ENCODE peak calls at places on chromosomes 3 and 15, in nine cellular contexts. One of them, this sample, is unnamed.

GRCh38 chr3:184672335-184672734 is 39.5 kb downstream of the MAGEF1 start:
- DNase-seq in fibroblast of mammary gland: no peak
- DNase-seq in activated CD4-positive, alpha-beta T cell treated with anti-CD3 and anti-CD28 coated beads, Interleukin-2, amount 50 U/mL, for 1 hour: no peak
- DNase-seq in amygdala: no peak
- DNase-seq in H54: no peak
- DNase-seq in activated naive CD4-positive, alpha-beta T cell: no peak
- DNase-seq in globus pallidus: no peak
- DNase-seq in NAMALWA: no peak
- DNase-seq in CD8-positive, alpha-beta T cell: no peak
- DNase-seq in this sample: no peak

GRCh38 chr3:129341331-129342141 is 62.9 kb downstream of the HMCES start:
- DNase-seq in fibroblast of mammary gland: no peak
- DNase-seq in activated CD4-positive, alpha-beta T cell treated with anti-CD3 and anti-CD28 coated beads, Interleukin-2, amount 50 U/mL, for 1 hour: no peak
- DNase-seq in amygdala: no peak
- DNase-seq in H54: no peak
- DNase-seq in activated naive CD4-positive, alpha-beta T cell: no peak
- DNase-seq in globus pallidus: no peak
- DNase-seq in NAMALWA: no peak
- DNase-seq in CD8-positive, alpha-beta T cell: no peak
- DNase-seq in this sample: no peak

GRCh38 chr3:171950373-171950772 is 89.0 kb upstream of the FNDC3B start:
- DNase-seq in fibroblast of mammary gland: peak
- DNase-seq in activated CD4-positive, alpha-beta T cell treated with anti-CD3 and anti-CD28 coated beads, Interleukin-2, amount 50 U/mL, for 1 hour: no peak
- DNase-seq in amygdala: no peak
- DNase-seq in H54: peak
- DNase-seq in activated naive CD4-positive, alpha-beta T cell: no peak
- DNase-seq in globus pallidus: no peak
- DNase-seq in NAMALWA: no peak
- DNase-seq in CD8-positive, alpha-beta T cell: no peak
- DNase-seq in this sample: peak

GRCh38 chr15:36879568-36880225 is 220.7 kb downstream of the MEIS2 start:
- DNase-seq in fibroblast of mammary gland: no peak
- DNase-seq in activated CD4-positive, alpha-beta T cell treated with anti-CD3 and anti-CD28 coated beads, Interleukin-2, amount 50 U/mL, for 1 hour: no peak
- DNase-seq in amygdala: no peak
- DNase-seq in H54: no peak
- DNase-seq in activated naive CD4-positive, alpha-beta T cell: no peak
- DNase-seq in globus pallidus: no peak
- DNase-seq in NAMALWA: no peak
- DNase-seq in CD8-positive, alpha-beta T cell: no peak
- DNase-seq in this sample: no peak

GRCh38 chr3:52531636-52532516 is 1.8 kb downstream of the NT5DC2 start:
- DNase-seq in fibroblast of mammary gland: no peak
- DNase-seq in activated CD4-positive, alpha-beta T cell treated with anti-CD3 and anti-CD28 coated beads, Interleukin-2, amount 50 U/mL, for 1 hour: no peak
- DNase-seq in amygdala: no peak
- DNase-seq in H54: peak
- DNase-seq in activated naive CD4-positive, alpha-beta T cell: no peak
- DNase-seq in globus pallidus: no peak
- DNase-seq in NAMALWA: no peak
- DNase-seq in CD8-positive, alpha-beta T cell: no peak
- DNase-seq in this sample: no peak

GRCh38 chr3:5565026-5565425 is 377.5 kb downstream of the EDEM1 start:
- DNase-seq in fibroblast of mammary gland: no peak
- DNase-seq in activated CD4-positive, alpha-beta T cell treated with anti-CD3 and anti-CD28 coated beads, Interleukin-2, amount 50 U/mL, for 1 hour: no peak
- DNase-seq in amygdala: no peak
- DNase-seq in H54: no peak
- DNase-seq in activated naive CD4-positive, alpha-beta T cell: no peak
- DNase-seq in globus pallidus: no peak
- DNase-seq in NAMALWA: peak
- DNase-seq in CD8-positive, alpha-beta T cell: no peak
- DNase-seq in this sample: no peak

GRCh38 chr3:194009019-194009418 is 126.9 kb upstream of the HES1 start:
- DNase-seq in fibroblast of mammary gland: no peak
- DNase-seq in activated CD4-positive, alpha-beta T cell treated with anti-CD3 and anti-CD28 coated beads, Interleukin-2, amount 50 U/mL, for 1 hour: no peak
- DNase-seq in amygdala: no peak
- DNase-seq in H54: no peak
- DNase-seq in activated naive CD4-positive, alpha-beta T cell: no peak
- DNase-seq in globus pallidus: no peak
- DNase-seq in NAMALWA: no peak
- DNase-seq in CD8-positive, alpha-beta T cell: no peak
- DNase-seq in this sample: no peak

GRCh38 chr3:154105218-154105975 is 15.8 kb upstream of the ARHGEF26 start:
- DNase-seq in fibroblast of mammary gland: no peak
- DNase-seq in activated CD4-positive, alpha-beta T cell treated with anti-CD3 and anti-CD28 coated beads, Interleukin-2, amount 50 U/mL, for 1 hour: no peak
- DNase-seq in amygdala: no peak
- DNase-seq in H54: no peak
- DNase-seq in activated naive CD4-positive, alpha-beta T cell: no peak
- DNase-seq in globus pallidus: no peak
- DNase-seq in NAMALWA: no peak
- DNase-seq in CD8-positive, alpha-beta T cell: no peak
- DNase-seq in this sample: no peak

GRCh38 chr3:8573342-8573926 is 71.2 kb downstream of the SSUH2 start:
- DNase-seq in fibroblast of mammary gland: peak
- DNase-seq in activated CD4-positive, alpha-beta T cell treated with anti-CD3 and anti-CD28 coated beads, Interleukin-2, amount 50 U/mL, for 1 hour: no peak
- DNase-seq in amygdala: no peak
- DNase-seq in H54: no peak
- DNase-seq in activated naive CD4-positive, alpha-beta T cell: no peak
- DNase-seq in globus pallidus: no peak
- DNase-seq in NAMALWA: no peak
- DNase-seq in CD8-positive, alpha-beta T cell: no peak
- DNase-seq in this sample: no peak

GRCh38 chr3:99505646-99506269 is 132.6 kb upstream of the COL8A1 start:
- DNase-seq in fibroblast of mammary gland: peak
- DNase-seq in activated CD4-positive, alpha-beta T cell treated with anti-CD3 and anti-CD28 coated beads, Interleukin-2, amount 50 U/mL, for 1 hour: no peak
- DNase-seq in amygdala: no peak
- DNase-seq in H54: peak
- DNase-seq in activated naive CD4-positive, alpha-beta T cell: no peak
- DNase-seq in globus pallidus: no peak
- DNase-seq in NAMALWA: no peak
- DNase-seq in CD8-positive, alpha-beta T cell: no peak
- DNase-seq in this sample: no peak

GRCh38 chr3:161349529-161350278 is 21.6 kb downstream of the SPTSSB start:
- DNase-seq in fibroblast of mammary gland: peak
- DNase-seq in activated CD4-positive, alpha-beta T cell treated with anti-CD3 and anti-CD28 coated beads, Interleukin-2, amount 50 U/mL, for 1 hour: no peak
- DNase-seq in amygdala: no peak
- DNase-seq in H54: no peak
- DNase-seq in activated naive CD4-positive, alpha-beta T cell: no peak
- DNase-seq in globus pallidus: no peak
- DNase-seq in NAMALWA: no peak
- DNase-seq in CD8-positive, alpha-beta T cell: peak
- DNase-seq in this sample: peak

GRCh38 chr3:165254812-165255211 is 58.6 kb upstream of the SLITRK3 start:
- DNase-seq in fibroblast of mammary gland: peak
- DNase-seq in activated CD4-positive, alpha-beta T cell treated with anti-CD3 and anti-CD28 coated beads, Interleukin-2, amount 50 U/mL, for 1 hour: no peak
- DNase-seq in amygdala: no peak
- DNase-seq in H54: peak
- DNase-seq in activated naive CD4-positive, alpha-beta T cell: no peak
- DNase-seq in globus pallidus: peak
- DNase-seq in NAMALWA: peak
- DNase-seq in CD8-positive, alpha-beta T cell: no peak
- DNase-seq in this sample: peak

GRCh38 chr3:196341142-196341541 is 3.0 kb upstream of the TM4SF19 start:
- DNase-seq in fibroblast of mammary gland: peak
- DNase-seq in activated CD4-positive, alpha-beta T cell treated with anti-CD3 and anti-CD28 coated beads, Interleukin-2, amount 50 U/mL, for 1 hour: no peak
- DNase-seq in amygdala: no peak
- DNase-seq in H54: peak
- DNase-seq in activated naive CD4-positive, alpha-beta T cell: no peak
- DNase-seq in globus pallidus: no peak
- DNase-seq in NAMALWA: no peak
- DNase-seq in CD8-positive, alpha-beta T cell: no peak
- DNase-seq in this sample: peak

GRCh38 chr15:70241561-70242320 is 144.0 kb upstream of the TLE3 start:
- DNase-seq in fibroblast of mammary gland: no peak
- DNase-seq in activated CD4-positive, alpha-beta T cell treated with anti-CD3 and anti-CD28 coated beads, Interleukin-2, amount 50 U/mL, for 1 hour: no peak
- DNase-seq in amygdala: no peak
- DNase-seq in H54: no peak
- DNase-seq in activated naive CD4-positive, alpha-beta T cell: no peak
- DNase-seq in globus pallidus: no peak
- DNase-seq in NAMALWA: no peak
- DNase-seq in CD8-positive, alpha-beta T cell: no peak
- DNase-seq in this sample: peak

GRCh38 chr3:110180733-110181132 is 843.4 kb upstream of the DPPA4 start:
- DNase-seq in fibroblast of mammary gland: peak
- DNase-seq in activated CD4-positive, alpha-beta T cell treated with anti-CD3 and anti-CD28 coated beads, Interleukin-2, amount 50 U/mL, for 1 hour: no peak
- DNase-seq in amygdala: no peak
- DNase-seq in H54: no peak
- DNase-seq in activated naive CD4-positive, alpha-beta T cell: no peak
- DNase-seq in globus pallidus: peak
- DNase-seq in NAMALWA: no peak
- DNase-seq in CD8-positive, alpha-beta T cell: no peak
- DNase-seq in this sample: no peak

GRCh38 chr15:74133071-74133702 is 2.8 kb downstream of the ISLR2 start:
- DNase-seq in fibroblast of mammary gland: no peak
- DNase-seq in activated CD4-positive, alpha-beta T cell treated with anti-CD3 and anti-CD28 coated beads, Interleukin-2, amount 50 U/mL, for 1 hour: no peak
- DNase-seq in amygdala: no peak
- DNase-seq in H54: no peak
- DNase-seq in activated naive CD4-positive, alpha-beta T cell: no peak
- DNase-seq in globus pallidus: no peak
- DNase-seq in NAMALWA: no peak
- DNase-seq in CD8-positive, alpha-beta T cell: no peak
- DNase-seq in this sample: no peak

GRCh38 chr15:82750831-82751181 is 41.1 kb upstream of the AP3B2 start:
- DNase-seq in fibroblast of mammary gland: peak
- DNase-seq in activated CD4-positive, alpha-beta T cell treated with anti-CD3 and anti-CD28 coated beads, Interleukin-2, amount 50 U/mL, for 1 hour: peak
- DNase-seq in amygdala: no peak
- DNase-seq in H54: no peak
- DNase-seq in activated naive CD4-positive, alpha-beta T cell: no peak
- DNase-seq in globus pallidus: no peak
- DNase-seq in NAMALWA: peak
- DNase-seq in CD8-positive, alpha-beta T cell: no peak
- DNase-seq in this sample: no peak

GRCh38 chr15:58212909-58213526 is 74.8 kb downstream of the AQP9 start:
- DNase-seq in fibroblast of mammary gland: peak
- DNase-seq in activated CD4-positive, alpha-beta T cell treated with anti-CD3 and anti-CD28 coated beads, Interleukin-2, amount 50 U/mL, for 1 hour: no peak
- DNase-seq in amygdala: no peak
- DNase-seq in H54: no peak
- DNase-seq in activated naive CD4-positive, alpha-beta T cell: no peak
- DNase-seq in globus pallidus: peak
- DNase-seq in NAMALWA: peak
- DNase-seq in CD8-positive, alpha-beta T cell: no peak
- DNase-seq in this sample: no peak

GRCh38 chr3:194158942-194159439 is 23.0 kb downstream of the HES1 start:
- DNase-seq in fibroblast of mammary gland: no peak
- DNase-seq in activated CD4-positive, alpha-beta T cell treated with anti-CD3 and anti-CD28 coated beads, Interleukin-2, amount 50 U/mL, for 1 hour: no peak
- DNase-seq in amygdala: no peak
- DNase-seq in H54: no peak
- DNase-seq in activated naive CD4-positive, alpha-beta T cell: no peak
- DNase-seq in globus pallidus: no peak
- DNase-seq in NAMALWA: no peak
- DNase-seq in CD8-positive, alpha-beta T cell: no peak
- DNase-seq in this sample: peak

GRCh38 chr15:86743283-86743903 is 663.7 kb downstream of the AGBL1 start:
- DNase-seq in fibroblast of mammary gland: peak
- DNase-seq in activated CD4-positive, alpha-beta T cell treated with anti-CD3 and anti-CD28 coated beads, Interleukin-2, amount 50 U/mL, for 1 hour: peak
- DNase-seq in amygdala: no peak
- DNase-seq in H54: peak
- DNase-seq in activated naive CD4-positive, alpha-beta T cell: no peak
- DNase-seq in globus pallidus: peak
- DNase-seq in NAMALWA: peak
- DNase-seq in CD8-positive, alpha-beta T cell: peak
- DNase-seq in this sample: no peak

GRCh38 chr15:101469520-101470288 is 19.8 kb downstream of the PCSK6 start:
- DNase-seq in fibroblast of mammary gland: no peak
- DNase-seq in activated CD4-positive, alpha-beta T cell treated with anti-CD3 and anti-CD28 coated beads, Interleukin-2, amount 50 U/mL, for 1 hour: no peak
- DNase-seq in amygdala: peak
- DNase-seq in H54: no peak
- DNase-seq in activated naive CD4-positive, alpha-beta T cell: no peak
- DNase-seq in globus pallidus: no peak
- DNase-seq in NAMALWA: no peak
- DNase-seq in CD8-positive, alpha-beta T cell: no peak
- DNase-seq in this sample: no peak

This sample was measured in PC-9.